ENCODE peak calls at places on chromosomes 16 and 17, in six cellular contexts. R, D, Z, B, K and P are unnamed samples.

GRCh38 chr16:87653234-87653633 is 50.9 kb downstream of the JPH3 start:
- DNase-seq in R (no peak), D (peak), Z (peak), B (no peak), K (no peak), P (no peak)

GRCh38 chr16:23999663-24000062 is 163.9 kb downstream of the PRKCB start:
- DNase-seq in R (no peak), D (no peak), Z (no peak), B (no peak), K (no peak), P (no peak)

GRCh38 chr17:36940313-36941264 is 3.3 kb downstream of the LHX1 start:
- DNase-seq in R (no peak), D (no peak), Z (no peak), B (no peak), K (no peak), P (no peak)

GRCh38 chr17:78844301-78845005 is 3.8 kb upstream of the USP36 start:
- DNase-seq in R (no peak), D (peak), Z (no peak), B (no peak), K (no peak), P (no peak)

GRCh38 chr16:84751947-84752346 is 52.1 kb downstream of the USP10 start:
- DNase-seq in R (no peak), D (no peak), Z (no peak), B (no peak), K (no peak), P (no peak)

GRCh38 chr17:13626703-13627102 is 25.0 kb upstream of the HS3ST3A1 start:
- DNase-seq in R (no peak), D (peak), Z (peak), B (no peak), K (no peak), P (no peak)

GRCh38 chr17:81365601-81366585 is 29.4 kb upstream of the BAHCC1 start:
- DNase-seq in R (no peak), D (peak), Z (no peak), B (peak), K (peak), P (peak)

GRCh38 chr17:57264776-57265175 is 8.5 kb downstream of the MSI2 start:
- DNase-seq in R (no peak), D (no peak), Z (no peak), B (no peak), K (no peak), P (no peak)

GRCh38 chr16:19672378-19672777 is 45.6 kb downstream of the KNOP1 start:
- DNase-seq in R (no peak), D (peak), Z (no peak), B (no peak), K (no peak), P (no peak)

GRCh38 chr17:63423963-63424362 is 22.1 kb downstream of the CYB561 start:
- DNase-seq in R (no peak), D (no peak), Z (no peak), B (no peak), K (no peak), P (no peak)

GRCh38 chr17:67281736-67282135 is 36.7 kb upstream of the HELZ start:
- DNase-seq in R (no peak), D (no peak), Z (no peak), B (no peak), K (peak), P (no peak)

GRCh38 chr17:68317458-68317857 is 26.2 kb downstream of the ARSG start:
- DNase-seq in R (no peak), D (no peak), Z (no peak), B (no peak), K (no peak), P (no peak)

GRCh38 chr16:49734330-49734729 is 121.6 kb downstream of the ZNF423 start:
- DNase-seq in R (no peak), D (no peak), Z (no peak), B (peak), K (no peak), P (no peak)

GRCh38 chr17:37648555-37648954 is 5.3 kb upstream of the DDX52 start:
- DNase-seq in R (no peak), D (peak), Z (no peak), B (no peak), K (no peak), P (no peak)

GRCh38 chr17:72634621-72635020 is 457.9 kb downstream of the SLC39A11 start:
- DNase-seq in R (no peak), D (no peak), Z (no peak), B (no peak), K (no peak), P (no peak)

GRCh38 chr17:40316571-40317344 is 7.8 kb downstream of the RARA start:
- DNase-seq in R (peak), D (peak), Z (peak), B (peak), K (peak), P (peak)

DNA sequence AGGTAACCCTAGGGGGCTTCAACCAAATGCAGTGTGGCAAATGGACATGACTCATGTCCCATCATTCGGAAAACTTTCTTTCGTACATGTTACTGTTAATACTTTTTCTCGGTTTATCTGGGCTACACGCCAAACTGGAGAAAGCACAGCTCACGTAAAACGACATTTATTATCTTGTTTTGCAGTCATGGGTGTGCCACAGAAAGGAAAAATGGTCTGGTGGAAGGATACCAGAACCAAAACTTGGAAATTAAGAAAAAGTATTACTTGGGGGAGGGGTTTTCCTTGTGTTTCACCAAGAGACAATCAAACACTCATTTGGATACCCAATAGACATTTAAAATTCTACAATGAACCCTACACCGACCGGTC is 23.6 kb downstream of the ALOX15B start:
- DNase-seq in R (no peak), D (peak), Z (no peak), B (no peak), K (no peak), P (no peak)
- H3K4me3 ChIP-seq in R (no peak), D (no peak), Z (no peak), B (no peak), K (no peak), P (no peak)

GRCh38 chr16:85961988-85962915 is 63.3 kb downstream of the IRF8 start:
- DNase-seq in R (no peak), D (no peak), Z (peak), B (no peak), K (no peak), P (no peak)
- TF ChIP-seq CTCF in R (no peak), D (no peak), Z (no peak), B (no peak), K (no peak), P (no peak)

GRCh38 chr17:19345067-19345460 is 17.5 kb downstream of the B9D1 start:
- DNase-seq in R (no peak), D (no peak), Z (no peak), B (no peak), K (peak), P (peak)
- H3K4me3 ChIP-seq in R (no peak), D (no peak), Z (no peak), B (no peak), K (no peak), P (no peak)

DNA sequence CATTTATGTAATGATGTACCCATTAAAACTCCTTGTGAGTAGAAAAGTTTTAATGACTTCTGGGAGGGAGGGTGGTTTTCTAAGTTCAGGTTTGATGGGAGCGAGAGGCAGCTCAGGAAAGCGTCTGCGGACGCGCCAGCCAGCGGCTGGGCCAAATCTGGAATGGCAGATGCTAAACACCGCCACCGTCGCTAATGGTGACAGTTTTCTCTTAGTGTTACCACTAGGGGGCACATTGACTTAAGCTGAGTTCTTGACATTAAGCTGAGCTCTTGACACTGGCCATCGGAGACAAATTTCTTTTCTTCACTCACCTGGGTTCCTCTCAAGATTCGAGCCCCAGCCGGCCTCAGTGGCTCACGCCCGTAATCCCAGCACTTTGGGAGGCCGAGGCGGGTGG is 6.7 kb downstream of the TRPV1 start:
- DNase-seq in R (no peak), D (peak), Z (peak), B (peak), K (no peak), P (no peak)
- TF ChIP-seq CTCF in R (peak), D (no peak), Z (peak), B (no peak), K (no peak), P (peak)

DNA sequence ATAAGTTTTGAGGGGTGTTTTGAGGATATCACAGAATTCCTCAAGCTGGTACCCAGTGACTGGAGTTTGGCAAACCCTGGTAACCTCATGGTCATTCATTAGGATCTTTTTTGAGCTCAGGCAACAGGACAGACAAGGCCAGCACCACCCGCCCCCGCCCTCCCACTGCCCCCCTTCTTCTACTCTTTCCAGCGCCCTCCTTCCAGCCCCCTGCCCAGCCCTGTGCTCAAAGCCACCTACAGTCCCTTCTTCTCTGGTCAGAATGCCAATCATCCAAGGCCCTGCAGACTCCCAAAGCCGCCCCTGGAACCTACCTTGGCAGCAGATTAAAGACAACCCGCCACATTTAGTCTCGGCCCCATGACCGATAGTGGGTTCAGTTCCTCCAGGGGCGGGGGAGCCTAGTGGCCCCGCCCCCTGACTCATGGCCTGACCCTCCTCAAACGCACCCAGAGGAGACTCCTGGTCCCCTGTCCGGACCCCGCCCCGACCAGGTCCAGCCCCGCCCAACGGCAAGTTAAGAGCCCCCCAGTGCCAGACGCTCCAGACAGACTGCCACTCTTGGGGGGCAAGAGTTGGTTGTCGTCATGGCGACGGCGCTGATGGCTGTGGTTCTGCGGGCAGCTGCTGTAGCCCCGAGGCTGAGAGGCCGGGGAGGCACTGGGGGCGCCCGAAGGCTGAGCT is at the start of gene NAGS:
- DNase-seq in R (no peak), D (no peak), Z (no peak), B (no peak), K (peak), P (peak)
- H3K4me3 ChIP-seq in R (peak), D (peak), Z (no peak), B (no peak), K (peak), P (peak)